ENCODE peak calls at places on chromosomes 12 and 14, in seven cellular contexts. E, Y, T, K, B, W and J are unnamed samples.

GRCh38 chr12:67558775-67559174 is 89.8 kb upstream of the DYRK2 start:
- DNase-seq in W (no peak), B (no peak), T (peak), Y (no peak), E (no peak), K (no peak), J (no peak)

GRCh38 chr12:15700595-15700994 is 88.6 kb downstream of the EPS8 start:
- DNase-seq in E (peak), W (no peak), B (no peak), Y (no peak), K (no peak), T (no peak), J (peak)

GRCh38 chr12:107400686-107401447 is 284.7 kb upstream of the PWP1 start:
- DNase-seq in T (no peak), W (no peak), K (no peak), E (no peak), B (no peak), Y (no peak), J (no peak)

GRCh38 chr12:113955109-113955970 is 10.8 kb downstream of the RBM19 start:
- DNase-seq in Y (peak), T (peak), K (no peak), B (no peak), E (peak), W (no peak), J (no peak)

GRCh38 chr12:53069621-53070410 is 9.4 kb downstream of the SPRYD3 start:
- DNase-seq in E (no peak), K (no peak), T (no peak), B (peak), W (no peak), Y (no peak), J (no peak)

GRCh38 chr12:71636704-71637115 is 26.9 kb downstream of the ZFC3H1 start:
- DNase-seq in Y (peak), W (peak), B (no peak), K (no peak), E (peak), T (peak), J (peak)

GRCh38 chr14:102500190-102500661 is 9.3 kb downstream of the ANKRD9 start:
- DNase-seq in Y (no peak), B (peak), K (peak), W (peak), E (no peak), T (no peak), J (no peak)

GRCh38 chr12:50112456-50113218 is 601 bp downstream of the COX14 start:
- DNase-seq in E (no peak), T (peak), Y (no peak), W (peak), K (peak), B (no peak), J (no peak)

GRCh38 chr12:114096461-114096860 is 130.3 kb upstream of the RBM19 start:
- DNase-seq in E (no peak), K (no peak), B (no peak), W (no peak), T (no peak), Y (no peak), J (no peak)

GRCh38 chr14:72480465-72481243 is 413.2 kb downstream of the DPF3 start:
- DNase-seq in W (peak), K (no peak), Y (no peak), E (peak), T (peak), B (no peak), J (no peak)

GRCh38 chr12:41452838-41453237 is 264.7 kb downstream of the PDZRN4 start:
- DNase-seq in Y (no peak), E (no peak), W (no peak), B (no peak), T (no peak), K (no peak), J (no peak)

GRCh38 chr12:27824126-27824842 is 44.2 kb upstream of the MANSC4 start:
- DNase-seq in T (peak), B (no peak), E (peak), K (no peak), Y (no peak), W (no peak), J (peak)

GRCh38 chr14:36604757-36605505 is 22.5 kb upstream of the NKX2-8 start:
- DNase-seq in W (peak), B (no peak), T (peak), Y (peak), K (no peak), E (peak), J (peak)

GRCh38 chr14:21205678-21206581 is 50.1 kb upstream of the OR5AU1 start:
- DNase-seq in T (no peak), W (no peak), K (no peak), B (no peak), Y (no peak), E (no peak), J (no peak)

GRCh38 chr12:12017135-12017581 is 53.6 kb upstream of the BCL2L14 start:
- DNase-seq in E (no peak), T (no peak), K (no peak), W (no peak), Y (no peak), B (no peak), J (no peak)

GRCh38 chr14:21255385-21256101 is 13.7 kb downstream of the HNRNPC start:
- DNase-seq in T (no peak), Y (no peak), B (no peak), W (no peak), K (no peak), E (no peak), J (no peak)

GRCh38 chr12:124469193-124469888 is 98.1 kb downstream of the NCOR2 start:
- DNase-seq in W (peak), Y (no peak), E (no peak), T (peak), K (no peak), B (no peak), J (no peak)

GRCh38 chr14:93784878-93785277 is 3.4 kb downstream of the PRIMA1 start:
- DNase-seq in B (peak), T (no peak), Y (no peak), E (no peak), K (no peak), W (no peak), J (no peak)

GRCh38 chr12:100668939-100669536 is 95.6 kb downstream of the GAS2L3 start:
- DNase-seq in K (peak), B (peak), Y (peak), W (peak), T (peak), E (peak), J (peak)

GRCh38 chr12:14111230-14111865 is 129.9 kb upstream of the GRIN2B start:
- DNase-seq in T (peak), B (no peak), Y (peak), E (peak), W (no peak), K (no peak), J (peak)

GRCh38 chr14:57865450-57866198 is at the start of gene SLC35F4:
- DNase-seq in E (no peak), T (no peak), K (no peak), W (peak), Y (peak), B (no peak), J (peak)

GRCh38 chr12:115467531-115467930 is 783.6 kb upstream of the TBX3 start:
- DNase-seq in K (no peak), T (no peak), Y (no peak), E (no peak), W (no peak), B (no peak), J (no peak)

GRCh38 chr12:49296836-49297694 is 2.1 kb downstream of the PRPH start:
- DNase-seq in E (peak), K (peak), Y (peak), T (no peak), B (no peak), W (peak), J (peak)

GRCh38 chr12:98980508-98980907 is 335.4 kb downstream of the APAF1 start:
- DNase-seq in B (no peak), T (no peak), E (no peak), W (no peak), Y (no peak), K (no peak), J (no peak)

GRCh38 chr12:8860165-8860961 is 37.9 kb downstream of the A2ML1 start:
- DNase-seq in W (peak), Y (peak), B (peak), T (peak), E (peak), K (peak), J (peak)

GRCh38 chr14:54715244-54715643 is 148.3 kb downstream of the SAMD4A start:
- DNase-seq in B (peak), Y (no peak), T (no peak), E (no peak), K (no peak), W (peak), J (no peak)

GRCh38 chr12:102879144-102879763 is 37.8 kb downstream of the PAH start:
- DNase-seq in T (peak), K (peak), Y (peak), W (peak), E (peak), B (peak), J (peak)

GRCh38 chr14:36657409-36658090 is 4.1 kb upstream of the PAX9 start:
- DNase-seq in W (no peak), E (no peak), B (no peak), T (no peak), Y (peak), K (no peak), J (peak)

GRCh38 chr14:103805708-103806107 is 41.7 kb downstream of the PPP1R13B start:
- DNase-seq in T (no peak), E (no peak), B (no peak), Y (no peak), W (no peak), K (no peak), J (no peak)

GRCh38 chr14:92670177-92670576 is 78.2 kb downstream of the LGMN start:
- DNase-seq in K (no peak), Y (no peak), W (no peak), B (no peak), T (peak), E (peak), J (no peak)
- TF ChIP-seq CTCF in K (no peak), Y (no peak), W (peak), B (no peak), T (peak), E (no peak), J (peak)

DNA sequence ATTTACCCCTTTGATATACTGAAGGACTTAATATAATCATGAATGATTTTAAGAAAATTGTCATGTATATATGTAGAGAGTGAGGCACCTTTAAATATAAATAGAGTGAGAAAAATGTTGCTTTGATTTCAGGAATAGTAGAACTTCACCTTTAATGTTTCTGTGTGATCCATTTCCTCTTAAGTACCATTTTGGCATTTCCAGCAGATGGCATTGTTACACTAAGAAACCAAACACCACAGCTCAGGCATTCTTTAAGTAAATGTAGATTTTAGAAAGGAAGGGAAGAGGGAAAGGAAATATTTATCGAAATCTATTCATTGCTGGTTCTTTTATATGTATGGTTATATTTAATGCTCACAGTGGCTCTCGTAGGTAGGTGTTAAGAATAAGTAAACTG is 556.7 kb upstream of the FBXO33 start:
- DNase-seq in W (no peak), T (peak), K (no peak), E (peak), Y (no peak), B (no peak), J (no peak)
- TF ChIP-seq CTCF in W (peak), T (peak), K (peak), E (peak), Y (peak), B (peak), J (peak)

GRCh38 chr12:3200779-3201738 is 123.9 kb downstream of the TSPAN9 start:
- DNase-seq in Y (peak), E (no peak), T (no peak), W (no peak), B (no peak), K (no peak), J (no peak)
- TF ChIP-seq CTCF in Y (no peak), E (no peak), T (no peak), W (no peak), B (no peak), K (no peak), J (no peak)

GRCh38 chr14:75294649-75295033 is 16.0 kb downstream of the FOS start:
- DNase-seq in Y (peak), W (peak), E (no peak), K (no peak), T (peak), B (no peak), J (no peak)
- TF ChIP-seq CTCF in Y (no peak), W (no peak), E (peak), K (no peak), T (peak), B (no peak), J (no peak)

GRCh38 chr14:87799400-87799799 is 193.6 kb downstream of the GALC start:
- DNase-seq in K (no peak), W (no peak), E (no peak), Y (no peak), B (no peak), T (no peak), J (no peak)

GRCh38 chr14:87811246-87811645 is 181.7 kb downstream of the GALC start:
- DNase-seq in B (no peak), T (no peak), K (no peak), W (no peak), E (no peak), Y (no peak), J (no peak)

GRCh38 chr14:87800216-87800615 is 192.8 kb downstream of the GALC start:
- DNase-seq in Y (no peak), T (no peak), K (no peak), B (no peak), W (no peak), E (no peak), J (no peak)

GRCh38 chr14:87810711-87811110 is 182.3 kb downstream of the GALC start:
- DNase-seq in B (no peak), K (no peak), E (peak), T (peak), W (peak), Y (no peak), J (no peak)

DNA sequence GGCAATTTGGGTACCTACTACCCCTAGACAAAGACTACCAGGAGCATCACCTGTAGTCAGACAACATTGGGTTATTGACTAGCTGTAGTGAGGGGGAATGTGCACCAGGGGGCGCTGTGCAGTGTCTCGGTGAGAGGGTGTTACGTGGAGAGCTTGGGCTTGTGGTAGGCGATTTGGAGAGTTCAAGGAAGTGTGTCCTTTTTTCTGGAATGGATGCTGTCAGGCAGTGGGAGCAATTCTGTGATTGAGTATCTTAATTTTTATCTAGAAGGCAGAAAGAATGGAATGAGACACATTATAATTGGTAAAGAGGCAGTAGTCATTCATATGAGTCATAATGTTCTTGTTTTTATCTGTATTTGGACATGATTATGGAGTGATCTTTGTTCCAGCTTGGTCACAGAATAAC is 187.7 kb downstream of the GALC start:
- DNase-seq in B (no peak), T (peak), W (peak), E (peak), K (no peak), Y (peak), J (peak)
- TF ChIP-seq CTCF in B (peak), T (peak), W (peak), E (peak), K (peak), Y (peak), J (peak)

DNA sequence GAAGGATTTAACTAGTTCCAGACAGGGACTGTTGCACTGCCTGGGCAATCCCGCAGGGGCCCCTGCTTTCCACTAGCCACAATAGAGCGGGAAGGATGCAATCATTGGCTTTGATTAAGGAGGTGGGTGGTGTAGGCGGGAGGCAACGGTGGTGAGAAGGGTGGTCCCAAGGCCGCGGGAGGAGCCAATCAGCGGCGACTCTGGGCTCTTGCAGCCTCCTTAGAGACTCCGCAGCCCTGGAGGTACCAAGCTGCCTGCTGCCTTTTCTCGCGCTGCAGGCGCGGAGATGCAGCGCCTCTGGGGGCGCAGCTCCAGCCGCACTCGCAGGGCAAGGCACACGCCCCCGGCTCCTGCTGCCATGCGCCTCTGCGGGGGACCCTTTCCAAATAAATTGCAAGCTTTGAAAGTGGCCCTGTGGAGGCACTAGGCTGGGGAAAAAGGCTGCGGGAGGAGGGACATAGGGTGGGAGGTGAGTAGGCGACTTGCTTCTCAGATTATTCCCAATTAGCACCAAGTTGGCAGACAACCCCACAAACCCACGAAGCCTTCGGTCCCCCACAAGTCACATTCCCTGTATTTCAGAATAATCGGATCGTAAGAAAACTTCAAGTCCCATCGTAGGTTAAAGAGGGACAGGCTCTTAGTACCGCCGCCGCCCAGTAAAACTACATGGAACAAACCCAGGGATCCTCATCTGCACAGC is 860 bp upstream of the KCNA1 start:
- DNase-seq in E (peak), T (no peak), B (no peak), K (no peak), W (no peak), Y (peak), J (peak)
- TF ChIP-seq CTCF in E (peak), T (peak), B (no peak), K (no peak), W (no peak), Y (no peak), J (peak)

GRCh38 chr14:90720336-90720735 is 95.9 kb downstream of the TTC7B start:
- DNase-seq in B (no peak), W (peak), K (no peak), T (no peak), Y (no peak), E (no peak), J (no peak)
- TF ChIP-seq CTCF in B (no peak), W (peak), K (no peak), T (no peak), Y (no peak), E (no peak), J (no peak)

GRCh38 chr12:46292754-46293402 is 24.0 kb upstream of the SLC38A1 start:
- DNase-seq in E (no peak), K (no peak), Y (no peak), T (no peak), W (no peak), B (no peak), J (no peak)
- TF ChIP-seq CTCF in E (no peak), K (no peak), Y (no peak), T (peak), W (no peak), B (no peak), J (no peak)

GRCh38 chr12:80513211-80513610 is 69.2 kb downstream of the PTPRQ start:
- DNase-seq in E (no peak), K (peak), B (no peak), Y (no peak), W (no peak), T (no peak), J (no peak)

GRCh38 chr12:80517655-80518054 is 73.6 kb downstream of the PTPRQ start:
- DNase-seq in Y (no peak), K (no peak), T (no peak), E (no peak), B (no peak), W (no peak), J (no peak)

GRCh38 chr12:80509781-80510556 is 65.9 kb downstream of the PTPRQ start:
- DNase-seq in W (no peak), E (no peak), K (no peak), T (no peak), B (no peak), Y (no peak), J (no peak)

DNA sequence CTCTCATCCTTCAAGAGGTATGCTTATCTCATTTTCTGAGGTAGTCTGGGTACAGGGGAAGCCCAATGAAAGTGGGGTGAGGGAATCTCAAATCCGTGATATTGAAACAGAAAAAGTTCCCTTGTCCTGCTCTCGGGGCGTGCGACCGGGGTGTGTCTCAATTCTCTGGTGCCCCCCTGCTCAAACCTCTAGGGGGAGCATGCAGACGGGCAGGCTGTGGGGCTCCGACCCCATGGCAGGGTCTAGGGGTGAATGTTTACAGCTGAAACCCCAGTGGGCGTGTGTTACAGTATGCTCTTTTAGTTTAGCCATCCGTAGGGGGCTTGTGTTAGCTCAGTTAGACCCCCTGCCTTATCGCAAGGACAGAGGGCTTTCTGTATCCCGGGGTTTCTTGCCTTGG is 68.7 kb downstream of the PTPRQ start:
- DNase-seq in E (no peak), Y (no peak), T (no peak), W (no peak), K (no peak), B (no peak), J (no peak)
- TF ChIP-seq CTCF in E (no peak), Y (no peak), T (peak), W (no peak), K (no peak), B (no peak), J (no peak)

GRCh38 chr12:93341409-93342044 is 36.2 kb upstream of the NUDT4 start:
- DNase-seq in Y (no peak), B (no peak), T (no peak), E (peak), K (no peak), W (no peak), J (no peak)
- TF ChIP-seq CTCF in Y (no peak), B (no peak), T (no peak), E (no peak), K (no peak), W (no peak), J (no peak)